ENCODE peak calls at places on chromosomes 13 and 19, in five cellular contexts. T is HFF-Myc, W is H9, X is K562, S is adrenal gland. G is an unnamed sample.

GRCh38 chr13:40152145-40152544 is 496.7 kb downstream of the COG6 start:
- DNase-seq in X (no peak), S (peak), T (peak), W (no peak), G (no peak)

GRCh38 chr13:53408306-53408705 is 379.7 kb downstream of the OLFM4 start:
- DNase-seq in W (no peak), T (no peak), S (no peak), X (no peak), G (no peak)

GRCh38 chr19:8397291-8397690 is 7.1 kb downstream of the RAB11B start:
- DNase-seq in S (no peak), T (no peak), X (peak), W (no peak), G (no peak)

GRCh38 chr19:49363265-49364082 is at the start of gene DKKL1:
- DNase-seq in S (peak), X (peak), W (peak), T (peak), G (peak)

GRCh38 chr19:31981545-31981944 is 363.9 kb upstream of the ZNF507 start:
- DNase-seq in S (no peak), T (no peak), X (no peak), W (no peak), G (no peak)

GRCh38 chr13:68185767-68186166 is 955.6 kb upstream of the PCDH9 start:
- DNase-seq in W (no peak), T (no peak), S (no peak), X (no peak), G (no peak)

GRCh38 chr13:35675651-35676050 is 199.2 kb upstream of the MAB21L1 start:
- DNase-seq in X (no peak), W (no peak), T (no peak), S (no peak), G (no peak)

GRCh38 chr13:67651908-67652307 is 421.8 kb upstream of the PCDH9 start:
- DNase-seq in T (no peak), W (no peak), S (no peak), X (no peak), G (no peak)

GRCh38 chr19:32748497-32748896 is 28.9 kb downstream of the TDRD12 start:
- DNase-seq in X (peak), T (no peak), W (no peak), S (no peak), G (no peak)

GRCh38 chr13:38265135-38265497 is 84.5 kb upstream of the UFM1 start:
- DNase-seq in X (no peak), S (no peak), T (no peak), W (no peak), G (no peak)

GRCh38 chr13:113169277-113170272 is 11.1 kb downstream of the PROZ start:
- DNase-seq in X (no peak), W (no peak), T (no peak), S (no peak), G (no peak)

GRCh38 chr13:25945596-25945995 is 106.2 kb downstream of the SHISA2 start:
- DNase-seq in W (no peak), X (no peak), S (no peak), T (no peak), G (no peak)

GRCh38 chr19:49793561-49793840 is 19.6 kb downstream of the FUZ start:
- DNase-seq in S (peak), X (no peak), W (no peak), T (no peak), G (no peak)

GRCh38 chr13:32426981-32427851 is 714 bp downstream of the N4BP2L1 start:
- DNase-seq in S (peak), T (no peak), W (peak), X (no peak), G (peak)

GRCh38 chr19:2775556-2776430 is 7.3 kb downstream of the SGTA start:
- DNase-seq in X (no peak), T (no peak), S (peak), W (no peak), G (no peak)

GRCh38 chr13:48950507-48950886 is 25.2 kb upstream of the FNDC3A start:
- DNase-seq in W (no peak), T (no peak), S (no peak), X (no peak), G (no peak)

GRCh38 chr13:106242554-106242953 is 292.9 kb downstream of the EFNB2 start:
- DNase-seq in W (no peak), S (no peak), X (no peak), T (no peak), G (no peak)

GRCh38 chr19:4115050-4115817 is 8.7 kb downstream of the MAP2K2 start:
- DNase-seq in X (no peak), W (no peak), T (no peak), S (peak), G (peak)

GRCh38 chr13:49853535-49853934 is 61.1 kb upstream of the KPNA3 start:
- DNase-seq in W (no peak), S (no peak), T (no peak), X (no peak), G (no peak)

GRCh38 chr19:8648240-8648639 is 17.8 kb downstream of the NFILZ start:
- DNase-seq in W (no peak), S (no peak), X (no peak), T (no peak), G (no peak)

GRCh38 chr19:47221890-47222289 is 9.1 kb downstream of the BBC3 start:
- DNase-seq in T (no peak), W (no peak), X (peak), S (no peak), G (peak)

GRCh38 chr13:51501096-51501495 is 48.3 kb upstream of the INTS6 start:
- DNase-seq in W (no peak), X (no peak), T (no peak), S (no peak), G (no peak)

GRCh38 chr13:39575641-39576238 is 27.3 kb downstream of the LHFPL6 start:
- DNase-seq in S (no peak), W (no peak), X (no peak), T (no peak), G (no peak)

GRCh38 chr13:110363009-110363408 is 55.9 kb downstream of the COL4A2 start:
- DNase-seq in W (peak), T (no peak), X (no peak), S (no peak), G (no peak)

GRCh38 chr13:42807866-42808265 is 26.5 kb downstream of the FAM216B start:
- DNase-seq in W (no peak), X (no peak), S (no peak), T (no peak), G (no peak)

GRCh38 chr19:53982056-53982455 is 9.4 kb upstream of the CACNG6 start:
- DNase-seq in W (peak), T (no peak), X (no peak), S (no peak), G (no peak)

GRCh38 chr19:29089315-29089855 is 123.6 kb downstream of the UQCRFS1 start:
- DNase-seq in T (no peak), S (no peak), W (no peak), X (no peak), G (no peak)

GRCh38 chr19:11578342-11579142 is 1.1 kb upstream of the ACP5 start:
- DNase-seq in T (no peak), S (peak), W (peak), X (peak), G (peak)

GRCh38 chr13:27309967-27310598 is 39.5 kb downstream of the RASL11A start:
- DNase-seq in X (no peak), T (no peak), S (no peak), W (no peak), G (no peak)

GRCh38 chr13:99916366-99917103 is 55.0 kb downstream of the ZIC5 start:
- DNase-seq in W (no peak), S (peak), T (peak), X (peak), G (no peak)

GRCh38 chr19:49331616-49332055 is 3.6 kb upstream of the CD37 start:
- DNase-seq in S (no peak), T (no peak), W (peak), X (peak), G (no peak)

GRCh38 chr19:14614099-14614412 is 31.2 kb downstream of the CLEC17A start:
- DNase-seq in T (no peak), X (no peak), W (no peak), S (no peak), G (no peak)

GRCh38 chr13:36872621-36873020 is 47.4 kb downstream of the SMAD9 start:
- DNase-seq in X (no peak), S (no peak), T (no peak), W (peak), G (no peak)

GRCh38 chr19:38073806-38074685 is 150.0 kb downstream of the DPF1 start:
- DNase-seq in T (no peak), X (no peak), W (peak), S (no peak), G (peak)
- TF ChIP-seq CTCF in T (no peak), X (peak), W (peak), S (no peak), G (no peak)

GRCh38 chr19:41616785-41617621 is 9.9 kb downstream of the CEACAM4 start:
- DNase-seq in X (peak), S (no peak), W (peak), T (peak), G (no peak)
- TF ChIP-seq CTCF in X (no peak), S (no peak), W (no peak), T (no peak), G (no peak)

GRCh38 chr13:45749026-45749759 is 47.1 kb downstream of the CBY2 start:
- DNase-seq in X (no peak), W (no peak), S (no peak), T (no peak), G (no peak)

GRCh38 chr13:45747071-45747470 is 45.0 kb downstream of the CBY2 start:
- DNase-seq in X (no peak), S (no peak), W (no peak), T (no peak), G (no peak)

GRCh38 chr13:45751882-45752281 is 49.8 kb downstream of the CBY2 start:
- DNase-seq in S (no peak), W (no peak), X (no peak), T (no peak), G (no peak)

GRCh38 chr13:45744979-45745378 is 42.9 kb downstream of the CBY2 start:
- DNase-seq in S (no peak), X (no peak), T (no peak), W (no peak), G (no peak)

DNA sequence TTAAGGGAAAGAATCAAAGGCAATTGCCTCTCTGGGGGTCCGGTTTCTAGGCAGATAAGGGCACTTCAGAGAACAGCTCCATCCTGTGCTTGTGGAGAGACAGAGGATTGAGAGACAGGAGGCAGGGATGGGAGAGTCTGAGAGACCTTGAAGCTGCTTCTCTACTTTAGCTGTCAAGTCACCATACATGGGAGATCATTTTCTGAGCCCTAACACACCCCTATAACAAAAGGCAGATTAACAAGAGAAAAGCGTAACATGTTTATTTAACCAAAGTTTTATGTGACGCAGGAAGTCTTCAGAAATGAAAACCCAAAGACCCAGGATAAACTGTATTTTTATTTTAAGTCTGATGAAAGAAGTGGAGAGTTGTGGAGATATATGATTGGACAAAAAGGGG is 48.4 kb downstream of the CBY2 start:
- DNase-seq in X (no peak), W (no peak), T (no peak), S (no peak), G (no peak)
- TF ChIP-seq CTCF in X (no peak), W (no peak), T (no peak), S (no peak), G (no peak)

DNA sequence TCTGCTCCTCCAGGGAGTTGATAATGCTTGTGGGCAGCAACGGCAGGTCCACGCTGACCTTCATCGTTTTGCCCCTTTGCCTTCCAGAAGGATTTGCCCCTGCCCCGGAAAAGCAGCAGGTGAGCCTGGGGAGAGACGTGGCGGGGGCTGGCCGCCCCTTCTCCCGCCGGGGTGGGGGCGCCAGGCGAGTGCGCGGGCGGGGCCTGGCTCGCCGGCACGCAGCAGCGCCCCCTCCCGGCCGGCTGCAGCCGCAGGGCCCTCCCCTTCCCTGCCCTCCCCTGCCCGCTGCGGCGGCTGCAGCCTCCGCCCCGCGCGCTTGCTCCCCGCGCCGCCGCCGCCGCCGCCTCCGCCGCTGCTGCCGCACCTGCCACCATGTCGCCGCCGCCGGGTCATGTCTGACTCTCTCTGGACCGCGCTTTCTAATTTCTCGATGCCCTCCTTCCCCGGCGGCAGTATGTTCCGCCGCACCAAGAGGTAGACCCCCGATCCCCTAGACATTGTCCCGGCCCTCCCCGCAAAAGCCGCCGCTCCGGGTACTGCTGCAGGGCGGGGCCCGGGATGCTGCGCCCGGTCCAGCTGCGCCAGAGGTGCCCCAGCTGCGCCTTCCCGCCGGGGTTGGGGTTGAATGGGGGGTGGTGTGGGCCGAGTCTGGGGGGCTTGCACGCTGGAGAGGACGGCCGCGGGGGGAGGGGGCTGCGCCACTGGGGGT is at the start of gene MAST1:
- DNase-seq in W (peak), T (no peak), X (peak), S (peak), G (peak)
- TF ChIP-seq CTCF in W (peak), T (no peak), X (peak), S (no peak), G (peak)